ENCODE peak calls at places on chromosome 14, in seven cellular contexts. R is GM18507; V is HFFc6; U is AG09319; Z is ascending aorta; D is stimulated activated CD4-positive, alpha-beta T cell treated with anti-CD3 and anti-CD28 coated beads, Interleukin-12 subunit alpha, Interleukin-12 subunit beta, amount 100 ng/mL, for 4 hours; P is foreskin fibroblast. O is an unnamed sample.

GRCh38 chr14:93007225-93007997 is 84.5 kb downstream of the CHGA start:
- DNase-seq in P (peak), U (peak), D (no peak), R (no peak), Z (peak), V (peak), O (peak)

GRCh38 chr14:37721976-37722659 is 126.7 kb downstream of the TTC6 start:
- DNase-seq in Z (no peak), U (no peak), V (no peak), P (peak), D (no peak), R (no peak), O (no peak)

GRCh38 chr14:89255012-89255411 is 162.0 kb downstream of the FOXN3 start:
- DNase-seq in P (no peak), R (no peak), D (no peak), Z (peak), V (no peak), U (no peak), O (no peak)

GRCh38 chr14:65478596-65478995 is 66.1 kb downstream of the FUT8 start:
- DNase-seq in U (no peak), Z (no peak), P (peak), D (no peak), V (peak), R (no peak), O (no peak)

GRCh38 chr14:94681300-94682060 is 69.3 kb downstream of the SERPINA3 start:
- DNase-seq in Z (peak), R (no peak), V (no peak), P (peak), U (no peak), D (no peak), O (no peak)

GRCh38 chr14:21309238-21309636 is 29.4 kb downstream of the RPGRIP1 start:
- DNase-seq in V (no peak), R (no peak), D (no peak), P (no peak), U (no peak), Z (no peak), O (no peak)

GRCh38 chr14:95199298-95199983 is 42.1 kb upstream of the DICER1 start:
- DNase-seq in R (no peak), D (no peak), U (no peak), P (no peak), Z (no peak), V (no peak), O (no peak)

GRCh38 chr14:99333841-99334240 is 61.8 kb upstream of the BCL11B start:
- DNase-seq in P (no peak), U (no peak), D (no peak), V (no peak), Z (no peak), R (no peak), O (no peak)

GRCh38 chr14:89137514-89138163 is 279.4 kb downstream of the FOXN3 start:
- DNase-seq in V (peak), R (no peak), Z (peak), P (peak), U (peak), D (no peak), O (peak)

GRCh38 chr14:55129086-55129427 is at the start of gene LGALS3:
- DNase-seq in R (peak), P (peak), D (peak), U (no peak), V (peak), Z (peak), O (peak)

GRCh38 chr14:21241218-21241819 is 27.9 kb downstream of the HNRNPC start:
- DNase-seq in Z (no peak), U (no peak), V (peak), P (peak), D (no peak), R (no peak), O (no peak)

GRCh38 chr14:101230851-101231550 is 327.5 kb upstream of the RTL1 start:
- DNase-seq in V (no peak), Z (peak), U (no peak), P (no peak), D (no peak), R (no peak), O (no peak)

GRCh38 chr14:24145700-24146621 is at the start of gene PSME2:
- DNase-seq in P (peak), Z (no peak), U (no peak), R (no peak), D (no peak), V (peak), O (no peak)

GRCh38 chr14:34865889-34866574 is 9.1 kb downstream of the BAZ1A start:
- DNase-seq in U (no peak), P (no peak), R (no peak), V (no peak), Z (no peak), D (no peak), O (no peak)

GRCh38 chr14:63787995-63788946 is 60.4 kb upstream of the SGPP1 start:
- DNase-seq in U (no peak), V (no peak), Z (no peak), P (no peak), R (no peak), D (no peak), O (no peak)

GRCh38 chr14:99986416-99986815 is 78.8 kb upstream of the EVL start:
- DNase-seq in D (no peak), R (no peak), U (peak), P (peak), Z (no peak), V (peak), O (no peak)

GRCh38 chr14:68927956-68928675 is 51.0 kb downstream of the ACTN1 start:
- DNase-seq in V (no peak), Z (no peak), U (no peak), D (no peak), R (no peak), P (no peak), O (no peak)

GRCh38 chr14:104465482-104466390 is 113.8 kb upstream of the C14orf180 start:
- DNase-seq in D (no peak), U (no peak), Z (no peak), R (no peak), V (no peak), P (no peak), O (no peak)

GRCh38 chr14:100103261-100104005 is 38.2 kb downstream of the EVL start:
- DNase-seq in P (peak), U (no peak), D (no peak), Z (no peak), R (no peak), V (no peak), O (no peak)

GRCh38 chr14:64364907-64365306 is 23.2 kb upstream of the MTHFD1 start:
- DNase-seq in V (no peak), R (no peak), Z (no peak), U (no peak), P (peak), D (no peak), O (no peak)

GRCh38 chr14:92609955-92610354 is 96.4 kb downstream of the RIN3 start:
- DNase-seq in R (no peak), P (peak), V (no peak), D (no peak), U (no peak), Z (no peak), O (no peak)

GRCh38 chr14:34496007-34496678 is 34.1 kb upstream of the SPTSSA start:
- DNase-seq in U (no peak), V (no peak), D (no peak), R (no peak), Z (peak), P (no peak), O (no peak)

GRCh38 chr14:58315606-58316005 is 17.3 kb downstream of the ARID4A start:
- DNase-seq in Z (no peak), R (no peak), U (no peak), D (no peak), P (peak), V (no peak), O (no peak)

GRCh38 chr14:79971330-79971729 is 240.0 kb downstream of the DIO2 start:
- DNase-seq in V (peak), R (no peak), Z (no peak), U (no peak), D (no peak), P (peak), O (no peak)

GRCh38 chr14:68950111-68950510 is 29.0 kb downstream of the ACTN1 start:
- DNase-seq in U (no peak), V (no peak), Z (no peak), R (no peak), P (peak), D (no peak), O (no peak)

GRCh38 chr14:87873741-87874140 is 119.2 kb downstream of the GALC start:
- DNase-seq in V (no peak), P (no peak), U (no peak), Z (no peak), D (no peak), R (no peak), O (no peak)

GRCh38 chr14:30991408-30991807 is 34.0 kb upstream of the AP4S1 start:
- DNase-seq in R (no peak), U (no peak), D (no peak), V (no peak), Z (no peak), P (no peak), O (no peak)

GRCh38 chr14:72810201-72810600 is 83.7 kb downstream of the DPF3 start:
- DNase-seq in D (peak), U (no peak), V (no peak), P (no peak), R (no peak), Z (no peak), O (no peak)

GRCh38 chr14:91649930-91650329 is 82.0 kb downstream of the CATSPERB start:
- DNase-seq in U (peak), P (peak), Z (no peak), R (peak), D (no peak), V (peak), O (no peak)

GRCh38 chr14:50615566-50615965 is 52.5 kb downstream of the SAV1 start:
- DNase-seq in R (no peak), V (no peak), P (peak), D (no peak), Z (no peak), U (no peak), O (no peak)

GRCh38 chr14:73245401-73246325 is 8.4 kb downstream of the PAPLN start:
- DNase-seq in V (peak), Z (peak), D (peak), U (no peak), P (peak), R (peak), O (no peak)

O was measured in thoracic aorta.